ENCODE peak calls at places on chromosomes 6 and 20, in five cellular contexts. E is RWPE1, R is AG08396, T is posterior cingulate gyrus, Q is AG04450. F is an unnamed sample.
A peak's percentile ranks its signal among the peaks of the same experiment; 100 is the strongest.

GRCh38 chr6:98039876-98040605 is 757.0 kb upstream of the MMS22L start:
- DNase-seq in E (no peak), R (no peak), T (no peak), Q (no peak), F (no peak)

GRCh38 chr6:129022011-129022553 is 139.1 kb downstream of the LAMA2 start:
- DNase-seq in E (no peak), R (no peak), T (no peak), Q (no peak), F (no peak)

GRCh38 chr6:25413506-25413905 is 134.3 kb downstream of the CARMIL1 start:
- DNase-seq in E (no peak), R (no peak), T (no peak), Q (no peak), F (no peak)

GRCh38 chr6:22036267-22036666 is 260.6 kb downstream of the PRL start:
- DNase-seq in E (peak; percentile 74), R (no peak), T (no peak), Q (no peak), F (no peak)

GRCh38 chr20:14924433-14924832 is 587.0 kb upstream of the FLRT3 start:
- DNase-seq in E (no peak), R (no peak), T (no peak), Q (no peak), F (no peak)

GRCh38 chr6:43299338-43300293 is 1.6 kb downstream of the SLC22A7 start:
- DNase-seq in E (no peak), R (peak; percentile 2), T (peak; percentile 75), Q (no peak), F (no peak)

GRCh38 chr6:37548067-37548674 is 48.5 kb upstream of the CCDC167 start:
- DNase-seq in E (no peak), R (no peak), T (no peak), Q (no peak), F (no peak)

GRCh38 chr20:44702776-44703175 is 12.4 kb upstream of the CCN5 start:
- DNase-seq in E (no peak), R (peak; percentile 81), T (peak; percentile 98), Q (peak; percentile 87), F (peak; percentile 81)

GRCh38 chr6:20644667-20645370 is 110.6 kb downstream of the CDKAL1 start:
- DNase-seq in E (no peak), R (no peak), T (no peak), Q (no peak), F (no peak)

GRCh38 chr6:12241493-12242214 is 48.5 kb upstream of the EDN1 start:
- DNase-seq in E (no peak), R (no peak), T (no peak), Q (no peak), F (no peak)

GRCh38 chr6:85401186-85402062 is 48.5 kb upstream of the NT5E start:
- DNase-seq in E (no peak), R (no peak), T (no peak), Q (no peak), F (no peak)

F was measured in AG09309.